ENCODE peak calls at places on chromosomes 11 and 22, in four cellular contexts. One of them, this sample, is unnamed.
A peak's percentile ranks its signal among the peaks of the same experiment; 100 is the strongest.

GRCh38 chr22:46684706-46685105 is 53.3 kb downstream of the CERK start:
- DNase-seq in PC-3: no peak
- DNase-seq in hepatocyte: no peak
- DNase-seq in SK-N-SH: no peak
- DNase-seq in this sample: peak; percentile 71

GRCh38 chr11:96147913-96148312 is 195.1 kb downstream of the MAML2 start:
- DNase-seq in PC-3: no peak
- DNase-seq in hepatocyte: no peak
- DNase-seq in SK-N-SH: no peak
- DNase-seq in this sample: no peak

GRCh38 chr11:94193288-94193687 is 64.6 kb downstream of the PANX1 start:
- DNase-seq in PC-3: peak; percentile 97
- DNase-seq in hepatocyte: no peak
- DNase-seq in SK-N-SH: no peak
- DNase-seq in this sample: no peak

GRCh38 chr11:123616505-123617198 is 37.8 kb downstream of the SCN3B start:
- DNase-seq in PC-3: no peak
- DNase-seq in hepatocyte: peak; percentile 46
- DNase-seq in SK-N-SH: peak; percentile 67
- DNase-seq in this sample: no peak

GRCh38 chr22:42560781-42561180 is 7.0 kb downstream of the SERHL2 start:
- DNase-seq in PC-3: no peak
- DNase-seq in hepatocyte: no peak
- DNase-seq in SK-N-SH: peak; percentile 59
- DNase-seq in this sample: peak; percentile 77

GRCh38 chr11:118265954-118266353 is 1.9 kb upstream of the MPZL2 start:
- DNase-seq in PC-3: peak; percentile 31
- DNase-seq in hepatocyte: no peak
- DNase-seq in SK-N-SH: no peak
- DNase-seq in this sample: no peak

GRCh38 chr11:14234446-14234845 is 124.5 kb downstream of the RRAS2 start:
- DNase-seq in PC-3: no peak
- DNase-seq in hepatocyte: no peak
- DNase-seq in SK-N-SH: no peak
- DNase-seq in this sample: no peak

GRCh38 chr11:79076526-79077115 is 364.2 kb downstream of the TENM4 start:
- DNase-seq in PC-3: peak; percentile 71
- DNase-seq in hepatocyte: peak; percentile 50
- DNase-seq in SK-N-SH: peak; percentile 53
- DNase-seq in this sample: peak; percentile 77

GRCh38 chr11:22416462-22416861 is 78.3 kb downstream of the SLC17A6 start:
- DNase-seq in PC-3: no peak
- DNase-seq in hepatocyte: no peak
- DNase-seq in SK-N-SH: no peak
- DNase-seq in this sample: no peak

GRCh38 chr11:124198852-124199389 is 15.8 kb downstream of the OR10D3 start:
- DNase-seq in PC-3: no peak
- DNase-seq in hepatocyte: no peak
- DNase-seq in SK-N-SH: no peak
- DNase-seq in this sample: no peak

GRCh38 chr22:29225422-29226090 is 19.9 kb downstream of the EMID1 start:
- DNase-seq in PC-3: no peak
- DNase-seq in hepatocyte: peak; percentile 25
- DNase-seq in SK-N-SH: peak; percentile 32
- DNase-seq in this sample: no peak

GRCh38 chr11:64003807-64004589 is 17.8 kb downstream of the OTUB1 start:
- DNase-seq in PC-3: no peak
- DNase-seq in hepatocyte: no peak
- DNase-seq in SK-N-SH: no peak
- DNase-seq in this sample: no peak

GRCh38 chr22:29148826-29149225 is 56.9 kb upstream of the EMID1 start:
- DNase-seq in PC-3: no peak
- DNase-seq in hepatocyte: no peak
- DNase-seq in SK-N-SH: no peak
- DNase-seq in this sample: no peak

GRCh38 chr22:36918730-36919129 is 5.3 kb downstream of the CSF2RB start:
- DNase-seq in PC-3: no peak
- DNase-seq in hepatocyte: no peak
- DNase-seq in SK-N-SH: no peak
- DNase-seq in this sample: no peak

GRCh38 chr22:17194213-17194612 is 25.0 kb downstream of the ADA2 start:
- DNase-seq in PC-3: no peak
- DNase-seq in hepatocyte: no peak
- DNase-seq in SK-N-SH: no peak
- DNase-seq in this sample: peak; percentile 36

GRCh38 chr11:122207505-122207904 is 91.5 kb upstream of the BLID start:
- DNase-seq in PC-3: no peak
- DNase-seq in hepatocyte: peak; percentile 64
- DNase-seq in SK-N-SH: no peak
- DNase-seq in this sample: no peak

GRCh38 chr22:31135706-31136105 is 4.6 kb downstream of the PLA2G3 start:
- DNase-seq in PC-3: no peak
- DNase-seq in hepatocyte: no peak
- DNase-seq in SK-N-SH: peak; percentile 10
- DNase-seq in this sample: no peak

GRCh38 chr11:85627332-85627997 is at the start of gene DLG2:
- DNase-seq in PC-3: peak; percentile 61
- DNase-seq in hepatocyte: peak; percentile 19
- DNase-seq in SK-N-SH: peak; percentile 21
- DNase-seq in this sample: peak; percentile 69

GRCh38 chr11:103806130-103806900 is 230.1 kb upstream of the DDI1 start:
- DNase-seq in PC-3: peak; percentile 66
- DNase-seq in hepatocyte: peak; percentile 20
- DNase-seq in SK-N-SH: no peak
- DNase-seq in this sample: no peak

GRCh38 chr11:57978686-57979531 is 44.8 kb upstream of the OR9Q1 start:
- DNase-seq in PC-3: no peak
- DNase-seq in hepatocyte: no peak
- DNase-seq in SK-N-SH: no peak
- DNase-seq in this sample: no peak

GRCh38 chr11:105937331-105937730 is 84.7 kb downstream of the MSANTD4 start:
- DNase-seq in PC-3: peak; percentile 86
- DNase-seq in hepatocyte: no peak
- DNase-seq in SK-N-SH: no peak
- DNase-seq in this sample: no peak

GRCh38 chr22:36362819-36363377 is 24.9 kb downstream of the MYH9 start:
- DNase-seq in PC-3: peak; percentile 43
- DNase-seq in hepatocyte: no peak
- DNase-seq in SK-N-SH: no peak
- DNase-seq in this sample: no peak

GRCh38 chr11:17978553-17979287 is 34.1 kb downstream of the SERGEF start:
- DNase-seq in PC-3: peak; percentile 67
- DNase-seq in hepatocyte: peak; percentile 75
- DNase-seq in SK-N-SH: peak; percentile 61
- DNase-seq in this sample: peak; percentile 81

GRCh38 chr22:44595841-44596341 is 97.9 kb upstream of the RTL6 start:
- DNase-seq in PC-3: no peak
- DNase-seq in hepatocyte: no peak
- DNase-seq in SK-N-SH: peak; percentile 44
- DNase-seq in this sample: no peak

DNA sequence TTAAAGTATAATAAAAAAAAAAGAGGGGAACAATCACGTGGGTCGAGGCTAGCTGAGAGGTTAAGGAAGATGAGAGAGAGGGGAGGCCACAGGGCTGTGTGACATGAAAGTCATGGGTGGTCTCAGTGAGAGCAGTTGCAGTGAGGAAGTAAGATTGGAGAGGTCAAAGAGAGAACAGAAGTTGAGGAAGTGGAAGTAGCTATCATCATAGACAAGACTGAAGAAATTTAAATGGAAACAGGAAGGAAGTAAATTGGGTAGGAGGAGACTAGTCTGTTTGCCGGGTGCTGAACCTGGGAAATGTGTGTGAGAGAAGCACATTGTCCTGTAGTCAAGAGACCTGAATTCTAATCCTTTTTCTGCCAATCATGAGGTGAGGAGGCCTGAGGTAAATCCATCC is 79.9 kb upstream of the CD44 start:
- DNase-seq in PC-3: no peak
- DNase-seq in hepatocyte: no peak
- DNase-seq in SK-N-SH: no peak
- DNase-seq in this sample: peak; percentile 80
- H2AFZ ChIP-seq in PC-3: no peak overlapping the region
- H2AFZ ChIP-seq in hepatocyte: no peak overlapping the region
- H2AFZ ChIP-seq in SK-N-SH: no peak overlapping the region
- H2AFZ ChIP-seq in this sample: peak overlapping the region; percentile 80

GRCh38 chr11:9972917-9973504 is 309.1 kb downstream of the SWAP70 start:
- DNase-seq in PC-3: peak; percentile 72
- DNase-seq in hepatocyte: peak; percentile 61
- DNase-seq in SK-N-SH: peak; percentile 67
- DNase-seq in this sample: peak; percentile 84
- H2AFZ ChIP-seq in PC-3: no peak overlapping the region
- H2AFZ ChIP-seq in hepatocyte: no peak overlapping the region
- H2AFZ ChIP-seq in SK-N-SH: no peak overlapping the region
- H2AFZ ChIP-seq in this sample: no peak overlapping the region

GRCh38 chr11:69636512-69636866 is 4.5 kb upstream of the CCND1 start:
- DNase-seq in PC-3: peak; percentile 89
- DNase-seq in hepatocyte: peak; percentile 83
- DNase-seq in SK-N-SH: no peak
- DNase-seq in this sample: no peak

GRCh38 chr11:69635804-69636511 is 5.0 kb upstream of the CCND1 start:
- DNase-seq in PC-3: no peak
- DNase-seq in hepatocyte: no peak
- DNase-seq in SK-N-SH: peak; percentile 8
- DNase-seq in this sample: no peak

GRCh38 chr11:69637601-69637955 is 3.4 kb upstream of the CCND1 start:
- DNase-seq in PC-3: no peak
- DNase-seq in hepatocyte: no peak
- DNase-seq in SK-N-SH: no peak
- DNase-seq in this sample: no peak

GRCh38 chr11:69637956-69638871 is 2.7 kb upstream of the CCND1 start:
- DNase-seq in PC-3: peak; percentile 74
- DNase-seq in hepatocyte: peak; percentile 83
- DNase-seq in SK-N-SH: peak; percentile 89
- DNase-seq in this sample: no peak

DNA sequence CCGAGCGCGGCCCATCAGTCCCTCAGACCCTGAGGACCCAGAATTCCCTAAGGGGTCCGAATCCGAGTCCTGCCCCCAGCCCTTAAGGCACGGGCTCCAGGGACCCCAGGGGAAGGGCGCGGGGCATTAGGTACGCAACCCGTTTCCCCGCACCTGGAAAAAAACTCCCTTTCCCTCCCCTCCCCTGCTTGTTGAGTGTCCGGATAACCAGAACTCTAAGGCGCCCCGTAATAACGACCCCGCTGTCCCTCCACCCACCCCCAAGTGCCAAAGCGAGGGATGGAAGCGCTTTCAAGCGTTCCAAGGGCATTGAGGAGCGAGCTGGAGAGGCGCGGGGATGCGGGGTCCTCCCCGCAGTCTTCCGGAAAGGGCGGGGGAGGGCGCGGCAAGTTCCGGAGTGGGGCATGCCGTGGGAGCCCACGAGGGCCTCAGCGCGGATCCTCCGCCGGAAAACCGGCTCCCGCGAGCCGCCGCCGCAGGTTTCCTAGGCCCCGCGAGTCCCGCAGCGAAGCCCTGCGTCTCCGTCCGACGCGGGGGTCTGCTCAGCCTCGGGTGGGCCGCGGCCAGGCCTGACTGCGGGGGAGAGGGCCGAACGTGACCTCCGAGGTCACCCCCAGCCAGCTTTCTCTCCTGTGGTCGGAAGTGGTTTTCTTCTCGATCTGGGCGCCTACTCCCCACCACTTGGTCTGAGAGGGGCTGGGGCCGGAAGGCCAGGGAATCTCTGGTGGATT is 3.9 kb upstream of the CCND1 start:
- DNase-seq in PC-3: no peak
- DNase-seq in hepatocyte: no peak
- DNase-seq in SK-N-SH: no peak
- DNase-seq in this sample: no peak
- H2AFZ ChIP-seq in PC-3: peak overlapping the region; percentile 82
- H2AFZ ChIP-seq in hepatocyte: peak overlapping the region; percentile 37
- H2AFZ ChIP-seq in SK-N-SH: no peak overlapping the region
- H2AFZ ChIP-seq in this sample: no peak overlapping the region

DNA sequence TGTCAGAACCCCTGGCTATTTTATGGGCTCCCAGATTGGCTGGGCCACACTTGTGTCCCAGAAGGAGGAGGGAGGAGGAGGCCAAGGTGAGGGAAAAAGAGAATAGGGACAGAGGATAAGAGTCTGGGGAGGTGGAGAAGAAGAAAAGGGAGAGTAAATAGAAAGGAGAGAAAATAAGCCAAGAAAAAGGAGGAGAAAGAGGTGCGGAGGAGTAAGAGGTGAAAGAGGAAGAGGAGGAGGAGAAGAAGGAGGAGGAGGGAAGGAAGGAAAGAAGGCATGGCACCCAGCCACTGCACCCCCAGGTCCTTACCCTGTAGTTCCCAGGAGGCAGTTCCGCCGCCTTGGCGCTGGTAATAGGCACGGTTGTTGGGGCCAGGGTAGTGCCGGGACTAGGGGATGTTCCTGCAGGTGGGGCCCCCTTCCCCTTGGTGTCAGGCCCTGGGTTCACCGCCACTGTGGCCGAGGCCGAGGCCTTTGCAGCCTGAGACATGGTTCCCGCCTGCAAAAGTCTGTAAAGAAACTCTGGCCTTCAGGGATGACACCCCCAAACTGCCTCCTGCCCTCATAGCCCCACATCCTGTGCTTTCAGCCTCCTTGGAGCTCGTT is 1.9 kb downstream of the CRYBB1 start:
- DNase-seq in PC-3: no peak
- DNase-seq in hepatocyte: no peak
- DNase-seq in SK-N-SH: no peak
- DNase-seq in this sample: no peak
- H2AFZ ChIP-seq in PC-3: no peak overlapping the region
- H2AFZ ChIP-seq in hepatocyte: no peak overlapping the region
- H2AFZ ChIP-seq in SK-N-SH: no peak overlapping the region
- H2AFZ ChIP-seq in this sample: no peak overlapping the region

GRCh38 chr11:8337396-8337795 is 73.7 kb upstream of the LMO1 start:
- DNase-seq in PC-3: no peak
- DNase-seq in hepatocyte: no peak
- DNase-seq in SK-N-SH: no peak
- DNase-seq in this sample: no peak
- H2AFZ ChIP-seq in PC-3: no peak overlapping the region
- H2AFZ ChIP-seq in hepatocyte: no peak overlapping the region
- H2AFZ ChIP-seq in SK-N-SH: no peak overlapping the region
- H2AFZ ChIP-seq in this sample: no peak overlapping the region

DNA sequence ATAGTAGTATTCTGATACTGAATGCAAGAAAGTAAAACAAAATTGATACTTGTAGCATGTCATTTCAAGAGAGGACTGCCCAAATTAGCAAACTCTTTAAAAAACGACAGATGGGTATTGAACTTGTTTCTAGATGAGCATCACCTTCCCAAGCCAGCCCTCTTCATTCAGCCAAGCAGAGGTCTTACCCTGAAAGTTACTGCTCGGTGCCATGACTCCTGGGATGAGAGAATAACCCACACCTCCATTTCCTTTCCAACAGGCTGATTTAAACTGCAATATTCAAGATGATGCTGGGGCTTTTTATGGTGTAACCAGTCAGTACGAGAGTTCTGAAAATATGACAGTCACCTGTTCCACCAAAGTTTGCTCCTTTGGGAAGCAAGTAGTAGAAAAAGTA is 84.5 kb upstream of the RASSF10 start:
- DNase-seq in PC-3: no peak
- DNase-seq in hepatocyte: no peak
- DNase-seq in SK-N-SH: no peak
- DNase-seq in this sample: no peak
- H2AFZ ChIP-seq in PC-3: no peak overlapping the region
- H2AFZ ChIP-seq in hepatocyte: no peak overlapping the region
- H2AFZ ChIP-seq in SK-N-SH: no peak overlapping the region
- H2AFZ ChIP-seq in this sample: no peak overlapping the region

GRCh38 chr11:130600616-130601015 is 152.2 kb downstream of the ADAMTS15 start:
- DNase-seq in PC-3: no peak
- DNase-seq in hepatocyte: no peak
- DNase-seq in SK-N-SH: no peak
- DNase-seq in this sample: no peak
- H2AFZ ChIP-seq in PC-3: no peak overlapping the region
- H2AFZ ChIP-seq in hepatocyte: no peak overlapping the region
- H2AFZ ChIP-seq in SK-N-SH: no peak overlapping the region
- H2AFZ ChIP-seq in this sample: no peak overlapping the region

This sample was measured in Karpas-422.